ENCODE peak calls at places on chromosome 20, in eight cellular contexts. E is H9, Q is endothelial cell, J is cardiac fibroblast, W is fibroblast of lung, S is pancreas, G is fibroblast of mammary gland, X is GM10248. V is an unnamed sample.

GRCh38 chr20:48620486-48621255 is 207.1 kb downstream of the PREX1 start:
- DNase-seq in Q (peak), S (peak), X (peak), W (peak), J (peak), E (peak), G (peak), V (peak)

GRCh38 chr20:37145014-37145413 is 34.1 kb upstream of the RPN2 start:
- DNase-seq in X (no peak), J (peak), W (no peak), S (no peak), E (no peak), G (no peak), Q (no peak), V (no peak)

GRCh38 chr20:9068232-9068781 is 580 bp upstream of the PLCB4 start:
- DNase-seq in G (no peak), X (no peak), J (no peak), Q (peak), S (peak), E (peak), W (peak), V (no peak)

GRCh38 chr20:53915459-53916172 is 154.8 kb downstream of the BCAS1 start:
- DNase-seq in Q (peak), X (peak), J (peak), S (peak), W (peak), G (peak), E (peak), V (peak)

GRCh38 chr20:5181955-5182354 is 55.1 kb downstream of the CDS2 start:
- DNase-seq in W (peak), E (no peak), Q (no peak), X (no peak), J (peak), S (no peak), G (peak), V (no peak)

GRCh38 chr20:44586289-44586911 is 4.0 kb downstream of the PKIG start:
- DNase-seq in J (no peak), W (no peak), G (no peak), Q (no peak), E (no peak), S (no peak), X (peak), V (peak)

GRCh38 chr20:48056218-48056617 is 270.9 kb upstream of the SULF2 start:
- DNase-seq in X (no peak), G (no peak), Q (no peak), S (no peak), J (no peak), E (no peak), W (no peak), V (no peak)

GRCh38 chr20:46040902-46041535 is 12.0 kb downstream of the SLC12A5 start:
- DNase-seq in Q (peak), J (peak), S (no peak), E (peak), G (peak), X (peak), W (peak), V (peak)

GRCh38 chr20:17634666-17635319 is 47.2 kb downstream of the RRBP1 start:
- DNase-seq in J (no peak), X (no peak), G (no peak), Q (no peak), S (no peak), E (no peak), W (no peak), V (no peak)

GRCh38 chr20:22048241-22048640 is 342.8 kb downstream of the PAX1 start:
- DNase-seq in S (no peak), J (no peak), X (no peak), W (no peak), G (no peak), Q (no peak), E (no peak), V (no peak)

GRCh38 chr20:54293526-54293925 is 85.6 kb downstream of the PFDN4 start:
- DNase-seq in G (no peak), X (no peak), S (no peak), W (peak), J (no peak), Q (no peak), E (no peak), V (no peak)

GRCh38 chr20:54468082-54468481 is 7.3 kb upstream of the DOK5 start:
- DNase-seq in Q (no peak), S (no peak), X (no peak), W (peak), E (no peak), G (no peak), J (no peak), V (no peak)

GRCh38 chr20:46946181-46946624 is 51.6 kb downstream of the EYA2 start:
- DNase-seq in Q (no peak), G (peak), X (no peak), S (no peak), E (no peak), W (no peak), J (peak), V (no peak)

GRCh38 chr20:12883507-12883885 is 125.3 kb upstream of the SPTLC3 start:
- DNase-seq in W (no peak), G (no peak), S (no peak), J (no peak), X (no peak), Q (no peak), E (no peak), V (no peak)

GRCh38 chr20:9140172-9140760 is 71.4 kb downstream of the PLCB4 start:
- DNase-seq in S (no peak), Q (no peak), X (no peak), J (no peak), E (no peak), G (no peak), W (peak), V (no peak)

GRCh38 chr20:44693625-44694024 is 21.5 kb upstream of the CCN5 start:
- DNase-seq in E (no peak), S (no peak), G (no peak), X (no peak), J (no peak), Q (no peak), W (no peak), V (no peak)

GRCh38 chr20:46022411-46023147 is 6.4 kb upstream of the SLC12A5 start:
- DNase-seq in J (peak), X (peak), S (peak), W (no peak), E (peak), G (peak), Q (peak), V (peak)

GRCh38 chr20:20824924-20825584 is 112.6 kb upstream of the RALGAPA2 start:
- DNase-seq in J (peak), Q (peak), E (peak), S (peak), G (peak), X (peak), W (no peak), V (peak)

GRCh38 chr20:44447827-44448419 is 27.8 kb upstream of the TTPAL start:
- DNase-seq in Q (no peak), J (no peak), S (no peak), E (no peak), W (no peak), X (no peak), G (no peak), V (no peak)

GRCh38 chr20:6265204-6265904 is 142.5 kb upstream of the FERMT1 start:
- DNase-seq in J (peak), G (peak), Q (no peak), E (no peak), S (no peak), X (peak), W (peak), V (peak)

GRCh38 chr20:7938058-7938457 is 2.2 kb downstream of the HAO1 start:
- DNase-seq in E (no peak), J (peak), X (no peak), G (no peak), W (no peak), Q (no peak), S (no peak), V (no peak)

GRCh38 chr20:16904751-16905150 is 156.6 kb downstream of the OTOR start:
- DNase-seq in W (no peak), G (no peak), Q (no peak), X (no peak), E (no peak), S (no peak), J (no peak), V (no peak)

GRCh38 chr20:51810155-51811039 is 8.1 kb upstream of the SALL4 start:
- DNase-seq in G (no peak), X (no peak), Q (no peak), J (no peak), S (no peak), E (peak), W (no peak), V (no peak)

GRCh38 chr20:21981607-21982344 is 276.3 kb downstream of the PAX1 start:
- DNase-seq in Q (no peak), J (peak), E (no peak), S (no peak), W (peak), G (peak), X (no peak), V (no peak)

GRCh38 chr20:45372646-45373352 is 5.3 kb downstream of the TP53TG5 start:
- DNase-seq in W (no peak), G (no peak), J (no peak), E (peak), S (peak), Q (no peak), X (no peak), V (no peak)

GRCh38 chr20:38893056-38893455 is 33.2 kb upstream of the FAM83D start:
- DNase-seq in S (no peak), Q (no peak), X (no peak), J (no peak), E (no peak), G (no peak), W (no peak), V (peak)

GRCh38 chr20:33600414-33600813 is 61.7 kb upstream of the C20orf144 start:
- DNase-seq in S (no peak), E (no peak), G (no peak), W (no peak), X (no peak), Q (no peak), J (no peak), V (no peak)

GRCh38 chr20:47456952-47457724 is 44.5 kb upstream of the NCOA3 start:
- DNase-seq in W (peak), J (peak), S (no peak), E (no peak), Q (no peak), G (peak), X (no peak), V (no peak)

GRCh38 chr20:13840093-13840465 is 55.3 kb downstream of the NDUFAF5 start:
- DNase-seq in W (no peak), E (no peak), S (no peak), G (no peak), J (no peak), X (no peak), Q (no peak), V (no peak)

GRCh38 chr20:52800734-52801627 is 171.2 kb upstream of the TSHZ2 start:
- DNase-seq in S (no peak), G (peak), J (no peak), E (no peak), X (no peak), W (no peak), Q (no peak), V (no peak)

GRCh38 chr20:14647016-14647415 is 309.6 kb upstream of the FLRT3 start:
- DNase-seq in G (no peak), E (no peak), W (no peak), Q (no peak), S (no peak), J (no peak), X (no peak), V (no peak)

GRCh38 chr20:48052492-48052870 is 267.2 kb upstream of the SULF2 start:
- DNase-seq in Q (no peak), W (peak), G (no peak), E (no peak), X (no peak), S (no peak), J (no peak), V (no peak)

GRCh38 chr20:15916623-15917022 is 656.6 kb downstream of the KIF16B start:
- DNase-seq in J (no peak), S (no peak), Q (no peak), G (no peak), W (no peak), X (no peak), E (no peak), V (no peak)

GRCh38 chr20:9144643-9145042 is 75.8 kb downstream of the PLCB4 start:
- DNase-seq in J (no peak), W (no peak), S (no peak), E (no peak), Q (no peak), G (no peak), X (no peak), V (no peak)

DNA sequence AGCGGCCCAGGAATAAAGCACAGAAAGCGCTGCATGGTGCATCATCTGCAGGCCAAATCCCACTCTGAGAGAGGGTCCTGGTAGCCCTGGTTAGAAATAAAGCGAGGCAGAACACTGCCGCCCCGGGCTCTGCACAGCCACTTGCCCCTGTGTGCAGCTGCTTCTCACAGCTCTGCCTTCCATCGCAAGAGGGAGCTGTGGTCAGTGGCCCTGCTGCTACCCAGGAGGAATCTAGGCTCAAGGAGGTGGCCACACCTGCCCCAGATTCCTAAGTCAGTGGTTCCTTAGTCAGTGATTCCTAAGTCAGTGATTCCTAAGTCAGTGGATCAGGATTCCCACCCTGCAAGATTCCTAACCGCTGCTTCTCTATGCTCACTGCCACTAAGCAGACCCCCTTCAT is 8.8 kb downstream of the CDH4 start:
- DNase-seq in X (no peak), Q (no peak), E (peak), G (no peak), W (no peak), S (no peak), J (no peak), V (no peak)
- TF ChIP-seq CTCF in X (no peak), Q (no peak), E (peak), G (no peak), W (no peak), S (no peak), J (peak), V (no peak)

GRCh38 chr20:40797425-40797824 is 108.4 kb upstream of the MAFB start:
- DNase-seq in X (no peak), G (peak), W (peak), S (no peak), E (peak), J (peak), Q (peak), V (no peak)
- TF ChIP-seq CTCF in X (peak), G (peak), W (peak), S (no peak), E (peak), J (peak), Q (peak), V (peak)

DNA sequence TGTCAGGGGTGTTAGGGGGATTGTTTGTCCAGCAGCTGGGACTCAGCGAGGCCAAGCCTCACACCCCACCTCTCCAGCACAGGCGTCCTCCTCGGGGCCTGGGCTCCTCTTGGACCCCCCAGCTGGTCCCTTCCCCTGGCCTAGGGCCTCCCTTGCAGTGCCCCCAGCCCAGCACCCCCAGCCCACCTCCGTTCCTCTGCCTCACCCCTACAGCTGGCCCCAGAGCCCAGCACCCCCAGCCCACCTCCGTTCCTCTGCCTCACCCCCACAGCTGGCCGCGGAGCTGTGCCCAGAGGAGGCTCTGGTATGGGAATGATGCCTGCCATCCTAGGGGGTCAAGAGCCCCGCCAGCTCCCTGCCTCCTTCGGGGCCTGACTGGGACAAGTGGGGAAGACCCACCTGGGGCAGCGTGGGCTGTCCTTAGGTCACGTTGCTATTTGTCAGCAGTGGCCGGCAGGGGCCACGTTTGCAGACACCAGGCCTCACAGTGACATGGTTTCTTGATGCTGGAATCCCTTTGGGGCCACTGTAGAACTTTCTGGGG is 7.9 kb upstream of the COL20A1 start:
- DNase-seq in G (no peak), J (no peak), S (no peak), W (no peak), Q (no peak), E (no peak), X (no peak), V (no peak)
- TF ChIP-seq CTCF in G (no peak), J (no peak), S (no peak), W (no peak), Q (no peak), E (no peak), X (no peak), V (no peak)

DNA sequence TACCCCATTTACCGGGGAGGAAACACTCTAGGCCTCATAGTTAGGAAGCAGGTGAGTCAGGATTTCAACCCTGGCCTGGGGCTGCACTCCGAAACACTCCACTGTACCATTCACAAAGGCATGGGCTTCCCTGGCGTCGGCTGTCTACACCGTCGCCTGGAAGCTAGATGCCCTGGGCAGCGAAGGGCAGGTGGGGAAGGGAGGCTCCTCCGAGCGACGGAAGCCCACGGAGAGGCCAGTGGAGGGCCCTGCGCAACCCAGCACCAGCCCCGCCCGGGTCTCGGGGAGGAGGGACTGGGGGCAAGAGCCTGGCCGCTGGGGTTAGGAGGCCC is 16.1 kb downstream of the SDCBP2 start:
- DNase-seq in J (no peak), Q (no peak), G (no peak), X (no peak), S (no peak), E (no peak), W (no peak), V (no peak)
- TF ChIP-seq CTCF in J (no peak), Q (no peak), G (no peak), X (no peak), S (no peak), E (no peak), W (no peak), V (no peak)

GRCh38 chr20:19785173-19785799 is 27.2 kb downstream of the RIN2 start:
- DNase-seq in S (no peak), W (peak), Q (no peak), E (no peak), G (peak), J (peak), X (no peak), V (no peak)
- TF ChIP-seq CTCF in S (no peak), W (no peak), Q (no peak), E (no peak), G (no peak), J (no peak), X (no peak), V (no peak)

GRCh38 chr20:49798718-49799117 is 13.9 kb upstream of the SLC9A8 start:
- DNase-seq in S (no peak), W (no peak), E (no peak), J (no peak), G (no peak), Q (no peak), X (no peak), V (no peak)

GRCh38 chr20:49799698-49800097 is 12.9 kb upstream of the SLC9A8 start:
- DNase-seq in J (no peak), S (no peak), E (no peak), W (no peak), G (no peak), X (no peak), Q (no peak), V (no peak)

GRCh38 chr20:49804364-49804763 is 8.3 kb upstream of the SLC9A8 start:
- DNase-seq in Q (no peak), E (no peak), W (no peak), J (no peak), G (no peak), X (no peak), S (no peak), V (no peak)

GRCh38 chr20:49801882-49802281 is 10.7 kb upstream of the SLC9A8 start:
- DNase-seq in J (no peak), G (no peak), Q (no peak), E (no peak), W (no peak), S (no peak), X (no peak), V (no peak)

GRCh38 chr20:49803418-49803817 is 9.2 kb upstream of the SLC9A8 start:
- DNase-seq in W (no peak), X (no peak), Q (no peak), S (no peak), J (no peak), G (no peak), E (no peak), V (no peak)
- TF ChIP-seq CTCF in W (no peak), X (no peak), Q (no peak), S (no peak), J (no peak), G (no peak), E (no peak), V (no peak)

GRCh38 chr20:58043866-58044140 is 184.7 kb downstream of the ANKRD60 start:
- DNase-seq in Q (no peak), J (no peak), E (no peak), S (no peak), G (no peak), W (no peak), X (no peak), V (no peak)

GRCh38 chr20:58045156-58045555 is 183.3 kb downstream of the ANKRD60 start:
- DNase-seq in Q (no peak), E (no peak), S (no peak), W (no peak), J (no peak), X (no peak), G (peak), V (no peak)

GRCh38 chr20:58043122-58043865 is 185.2 kb downstream of the ANKRD60 start:
- DNase-seq in Q (no peak), E (no peak), W (no peak), G (no peak), X (no peak), J (no peak), S (no peak), V (no peak)

GRCh38 chr20:58045579-58045978 is 182.9 kb downstream of the ANKRD60 start:
- DNase-seq in S (no peak), G (no peak), E (no peak), W (no peak), J (no peak), Q (no peak), X (no peak), V (no peak)

GRCh38 chr20:58044286-58044685 is 184.2 kb downstream of the ANKRD60 start:
- DNase-seq in J (no peak), Q (no peak), E (no peak), S (no peak), W (no peak), G (no peak), X (no peak), V (no peak)
- TF ChIP-seq CTCF in J (no peak), Q (no peak), E (no peak), S (no peak), W (no peak), G (no peak), X (no peak), V (no peak)

DNA sequence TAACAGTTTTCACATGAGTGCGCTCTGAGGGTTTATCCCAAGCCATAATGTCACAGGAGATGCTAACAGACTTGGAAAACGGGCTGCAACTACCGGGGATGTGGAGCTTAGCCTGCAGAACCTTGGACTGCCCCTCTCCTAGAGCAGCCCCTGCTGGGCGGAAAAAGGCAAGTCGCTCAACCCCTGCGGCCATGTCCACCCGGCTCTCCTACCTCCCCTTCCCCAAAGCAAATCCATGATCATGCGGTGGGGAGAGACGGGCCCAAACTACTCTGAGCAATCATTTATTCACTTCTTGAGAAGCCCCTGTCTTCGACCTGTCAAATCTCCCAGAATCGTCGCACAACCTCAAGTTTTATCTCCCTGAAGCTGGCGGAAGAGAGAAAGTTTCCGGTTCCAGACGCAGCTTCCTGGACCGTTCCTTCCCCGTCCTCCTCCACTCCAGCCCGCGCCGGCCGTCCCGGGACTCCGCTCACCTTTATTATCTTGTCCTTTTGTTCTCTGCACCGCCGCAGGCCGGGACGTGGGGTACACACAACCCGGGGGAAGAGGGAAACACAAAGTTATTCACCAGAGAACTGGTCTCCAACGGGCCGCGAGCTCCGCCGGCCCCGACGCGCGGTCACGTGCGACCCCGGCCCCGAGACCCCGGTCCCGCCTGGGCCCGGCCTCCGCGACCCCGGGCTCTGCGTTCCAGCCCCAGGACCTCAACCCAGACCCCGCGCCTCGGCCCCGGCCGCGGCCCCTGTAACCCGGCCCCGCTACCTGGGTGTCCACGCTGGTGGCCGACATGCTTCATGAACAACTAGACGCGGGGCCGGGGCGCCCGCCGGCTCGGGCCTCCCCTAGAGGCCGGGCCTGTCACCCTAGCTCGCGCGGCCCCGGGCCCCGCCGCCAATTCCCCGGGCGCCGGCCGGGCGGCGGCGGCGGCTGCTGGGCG is 560 bp downstream of the YTHDF1 start:
- DNase-seq in X (peak), E (no peak), G (peak), Q (peak), J (peak), S (peak), W (peak), V (peak)
- TF ChIP-seq CTCF in X (peak), E (peak), G (peak), Q (peak), J (peak), S (peak), W (peak), V (peak)

V was measured in GM13976.